ENCODE peak calls at places on chromosomes 12 and 14, in eight cellular contexts. O is HCT116, Z is A549, K is endothelial cell of umbilical vein, E is H1, X is HepG2, L is K562, G is GM12878. M is an unnamed sample.

GRCh38 chr12:7609480-7609879 is 56.2 kb downstream of the APOBEC1 start:
- DNase-seq in O (no peak), Z (no peak), K (no peak), E (no peak), X (no peak), L (no peak), G (no peak), M (peak; percentile 13)

GRCh38 chr14:96108061-96108795 is 69.1 kb downstream of the C14orf132 start:
- DNase-seq in O (no peak), Z (no peak), K (no peak), E (no peak), X (no peak), L (no peak), G (no peak), M (no peak)

GRCh38 chr12:106329231-106329985 is 26.9 kb downstream of the TCP11L2 start:
- DNase-seq in O (no peak), Z (no peak), K (no peak), E (no peak), X (no peak), L (no peak), G (no peak), M (no peak)

GRCh38 chr12:47419500-47419899 is 286.3 kb downstream of the RPAP3 start:
- DNase-seq in O (no peak), Z (no peak), K (no peak), E (no peak), X (no peak), L (no peak), G (no peak), M (no peak)

GRCh38 chr14:93081875-93082570 is 33.7 kb downstream of the ITPK1 start:
- DNase-seq in O (no peak), Z (no peak), K (no peak), E (no peak), X (no peak), L (no peak), G (no peak), M (peak; percentile 53)

GRCh38 chr12:94760786-94761185 is 110.4 kb upstream of the TMCC3 start:
- DNase-seq in O (no peak), Z (no peak), K (no peak), E (no peak), X (no peak), L (no peak), G (no peak), M (no peak)

GRCh38 chr12:7642287-7642686 is 23.4 kb downstream of the APOBEC1 start:
- DNase-seq in O (no peak), Z (no peak), K (no peak), E (no peak), X (peak; percentile 9), L (no peak), G (no peak), M (no peak)

GRCh38 chr12:1523558-1524050 is 70.8 kb downstream of the FBXL14 start:
- DNase-seq in O (no peak), Z (no peak), K (no peak), E (peak; percentile 39), X (no peak), L (no peak), G (no peak), M (no peak)

GRCh38 chr12:46678441-46678840 is 147.4 kb downstream of the SLC38A4 start:
- DNase-seq in O (no peak), Z (no peak), K (no peak), E (no peak), X (no peak), L (no peak), G (no peak), M (no peak)

GRCh38 chr12:124581792-124582424 is 14.5 kb upstream of the NCOR2 start:
- DNase-seq in O (no peak), Z (no peak), K (no peak), E (no peak), X (no peak), L (no peak), G (no peak), M (no peak)

GRCh38 chr14:103931422-103931821 is 3.2 kb downstream of the TDRD9 start:
- DNase-seq in O (no peak), Z (no peak), K (no peak), E (no peak), X (no peak), L (no peak), G (no peak), M (peak; percentile 90)

GRCh38 chr12:102539651-102540553 is 59.5 kb upstream of the IGF1 start:
- DNase-seq in O (no peak), Z (peak; percentile 74), K (no peak), E (no peak), X (peak; percentile 31), L (no peak), G (no peak), M (no peak)

GRCh38 chr12:28770329-28770728 is 378.7 kb upstream of the FAR2 start:
- DNase-seq in O (no peak), Z (no peak), K (peak; percentile 94), E (no peak), X (no peak), L (no peak), G (no peak), M (no peak)

GRCh38 chr14:50303744-50304471 is 8.1 kb downstream of the L2HGDH start:
- DNase-seq in O (no peak), Z (no peak), K (no peak), E (no peak), X (peak; percentile 93), L (no peak), G (no peak), M (peak; percentile 96)

GRCh38 chr12:32895688-32896437 is 714 bp downstream of the PKP2 start:
- DNase-seq in O (no peak), Z (peak; percentile 41), K (no peak), E (no peak), X (peak; percentile 25), L (peak; percentile 20), G (no peak), M (no peak)

GRCh38 chr12:32435921-32436710 is 36.8 kb downstream of the FGD4 start:
- DNase-seq in O (no peak), Z (no peak), K (peak; percentile 35), E (no peak), X (no peak), L (no peak), G (no peak), M (no peak)

GRCh38 chr12:54701940-54702592 is 53.9 kb upstream of the DCD start:
- DNase-seq in O (peak; percentile 37), Z (peak; percentile 34), K (peak; percentile 28), E (no peak), X (peak; percentile 36), L (peak; percentile 26), G (no peak), M (peak; percentile 73)

DNA sequence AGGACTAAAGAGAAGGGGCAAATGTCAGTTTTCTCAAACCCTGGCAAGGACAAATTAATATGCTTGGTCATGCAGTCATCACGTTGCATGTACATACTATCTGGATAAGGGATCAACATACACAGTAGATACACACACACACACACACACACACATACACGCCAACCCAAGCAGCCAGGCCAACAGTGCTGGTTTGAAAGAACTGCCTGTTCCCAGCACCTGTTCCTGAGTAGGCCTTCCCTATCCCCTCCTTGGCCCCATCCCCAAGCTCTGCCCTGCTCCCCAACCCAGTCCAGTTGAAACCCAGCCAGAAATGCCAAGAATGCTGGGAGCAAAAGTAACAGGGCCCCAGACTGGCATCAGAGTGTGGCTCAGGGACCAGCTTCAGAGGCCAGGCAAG is 4.4 kb downstream of the ITGA7 start:
- DNase-seq in O (no peak), Z (no peak), K (no peak), E (no peak), X (no peak), L (no peak), G (no peak), M (no peak)
- H3K4me3 ChIP-seq in O (no peak overlapping the region), Z (no peak overlapping the region), K (no peak overlapping the region), E (no peak overlapping the region), X (no peak overlapping the region), L (no peak overlapping the region), G (no peak overlapping the region), M (no peak overlapping the region)

GRCh38 chr14:100375963-100376735 is 53.0 kb downstream of the SLC25A47 start:
- DNase-seq in O (peak; percentile 83), Z (peak; percentile 75), K (peak; percentile 98), E (peak; percentile 89), X (peak; percentile 88), L (peak; percentile 84), G (peak; percentile 74), M (peak; percentile 97)
- TF ChIP-seq POLR2A in O (peak; percentile 57), Z (peak; percentile 60), K (peak; percentile 58), E (peak; percentile 99), X (peak; percentile 88), L (peak; percentile 83), G (peak; percentile 91), M (peak; percentile 48)

DNA sequence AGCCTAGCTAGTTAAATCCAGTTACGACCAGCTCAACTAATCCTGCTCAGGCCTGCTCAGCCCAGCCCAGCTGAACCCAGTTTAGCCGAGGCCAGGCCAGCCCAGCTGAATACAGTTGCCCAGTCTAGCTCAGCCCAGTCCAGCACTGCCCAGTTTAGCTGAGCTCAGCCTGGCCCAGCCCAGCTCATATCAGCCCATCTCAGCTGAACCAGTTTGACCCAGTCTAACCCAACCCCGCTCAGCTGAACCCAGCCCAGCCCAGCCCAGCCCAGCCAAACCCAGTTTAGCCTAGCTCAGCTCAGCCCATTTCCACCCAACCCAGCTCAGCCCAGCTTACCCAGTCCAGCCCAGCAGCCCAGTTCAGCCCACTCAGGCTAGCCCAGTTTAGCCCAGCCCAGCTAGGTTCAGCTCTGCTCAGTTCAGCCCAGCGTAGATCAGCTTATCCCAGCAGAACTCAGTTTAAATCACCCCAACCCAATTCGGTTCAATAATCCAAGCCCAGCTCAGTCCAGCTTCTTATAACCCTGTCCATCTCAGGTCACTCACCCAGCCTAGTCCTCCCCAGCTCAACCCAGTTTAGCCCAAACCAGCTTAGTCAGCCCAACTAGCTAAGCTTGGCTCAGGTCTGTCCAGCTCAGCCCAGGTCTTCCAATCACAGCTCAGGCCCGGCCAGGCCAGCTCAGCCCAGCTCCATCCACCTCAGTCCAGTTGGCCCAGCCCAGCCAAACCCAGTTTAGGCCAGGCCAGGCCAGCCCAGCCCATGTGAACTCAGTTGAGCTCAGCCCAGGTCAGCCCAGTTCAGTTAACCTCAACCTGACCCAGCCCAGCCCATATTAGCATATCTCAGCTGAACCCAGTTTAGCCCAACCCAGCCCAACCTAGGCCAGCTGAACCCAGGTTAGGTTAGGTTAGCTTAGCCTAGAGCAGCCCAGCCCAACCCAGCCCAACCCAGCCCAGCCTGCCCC is 76.7 kb downstream of the TMEM121 start:
- DNase-seq in O (no peak), Z (no peak), K (no peak), E (no peak), X (no peak), L (peak; percentile 13), G (no peak), M (no peak)
- TF ChIP-seq MAX in O (no peak), Z (no peak), K (no peak), E (no peak), X (no peak), L (no peak), G (no peak), M (no peak)

GRCh38 chr12:96146747-96147146 is 47.4 kb upstream of the ELK3 start:
- DNase-seq in O (no peak), Z (no peak), K (no peak), E (no peak), X (no peak), L (no peak), G (no peak), M (no peak)

GRCh38 chr12:96141216-96141944 is 52.8 kb upstream of the ELK3 start:
- DNase-seq in O (no peak), Z (no peak), K (peak; percentile 89), E (no peak), X (peak; percentile 13), L (no peak), G (no peak), M (no peak)

GRCh38 chr12:96140110-96140509 is 54.1 kb upstream of the ELK3 start:
- DNase-seq in O (no peak), Z (no peak), K (no peak), E (no peak), X (no peak), L (no peak), G (no peak), M (peak; percentile 75)

GRCh38 chr12:96143392-96143791 is 50.8 kb upstream of the ELK3 start:
- DNase-seq in O (no peak), Z (no peak), K (no peak), E (no peak), X (no peak), L (no peak), G (no peak), M (peak; percentile 91)

GRCh38 chr12:96143827-96144226 is 50.3 kb upstream of the ELK3 start:
- DNase-seq in O (no peak), Z (no peak), K (peak; percentile 97), E (no peak), X (no peak), L (no peak), G (no peak), M (no peak)
- H3K4me3 ChIP-seq in O (no peak overlapping the region), Z (no peak overlapping the region), K (peak overlapping the region; percentile 21), E (no peak overlapping the region), X (no peak overlapping the region), L (no peak overlapping the region), G (no peak overlapping the region), M (peak overlapping the region; percentile 14)

M was measured in NB4.